ENCODE peak calls at places on chromosomes 3 and 15, in nine cellular contexts. R is A549, J is upper lobe of left lung, Y is neural progenitor cell, T is body of pancreas, L is HFFc6, W is OCI-LY7, A is lung, F is transverse colon. K is an unnamed sample.

GRCh38 chr3:149654188-149654601 is 3.6 kb downstream of the WWTR1 start:
- DNase-seq in R (no peak), J (no peak), Y (no peak), T (no peak), L (peak), W (no peak), A (no peak), F (no peak), K (no peak)

GRCh38 chr3:169041677-169042171 is 621.8 kb downstream of the MECOM start:
- DNase-seq in R (peak), J (no peak), Y (peak), T (no peak), L (peak), W (no peak), A (no peak), F (no peak), K (no peak)

GRCh38 chr3:151228291-151229125 is 25.5 kb upstream of the GPR171 start:
- DNase-seq in R (peak), J (no peak), Y (no peak), T (no peak), L (peak), W (peak), A (no peak), F (no peak), K (no peak)

GRCh38 chr3:143594217-143594616 is 254.1 kb downstream of the SLC9A9 start:
- DNase-seq in R (no peak), J (no peak), Y (no peak), T (peak), L (no peak), W (no peak), A (no peak), F (peak), K (no peak)

GRCh38 chr3:45950686-45951600 is 7.7 kb downstream of the CXCR6 start:
- DNase-seq in R (no peak), J (no peak), Y (no peak), T (no peak), L (no peak), W (no peak), A (no peak), F (no peak), K (no peak)

GRCh38 chr3:359672-360071 is 163.1 kb downstream of the CHL1 start:
- DNase-seq in R (no peak), J (no peak), Y (no peak), T (no peak), L (no peak), W (peak), A (no peak), F (no peak), K (no peak)

GRCh38 chr3:157475921-157476395 is 27.3 kb downstream of the VEPH1 start:
- DNase-seq in R (peak), J (no peak), Y (no peak), T (no peak), L (peak), W (no peak), A (no peak), F (no peak), K (no peak)

GRCh38 chr3:10757021-10757820 is 58.8 kb upstream of the SLC6A11 start:
- DNase-seq in R (peak), J (no peak), Y (no peak), T (no peak), L (peak), W (no peak), A (no peak), F (no peak), K (no peak)

GRCh38 chr3:20310629-20311028 is 124.6 kb upstream of the SGO1 start:
- DNase-seq in R (no peak), J (no peak), Y (peak), T (no peak), L (no peak), W (no peak), A (no peak), F (no peak), K (no peak)

DNA sequence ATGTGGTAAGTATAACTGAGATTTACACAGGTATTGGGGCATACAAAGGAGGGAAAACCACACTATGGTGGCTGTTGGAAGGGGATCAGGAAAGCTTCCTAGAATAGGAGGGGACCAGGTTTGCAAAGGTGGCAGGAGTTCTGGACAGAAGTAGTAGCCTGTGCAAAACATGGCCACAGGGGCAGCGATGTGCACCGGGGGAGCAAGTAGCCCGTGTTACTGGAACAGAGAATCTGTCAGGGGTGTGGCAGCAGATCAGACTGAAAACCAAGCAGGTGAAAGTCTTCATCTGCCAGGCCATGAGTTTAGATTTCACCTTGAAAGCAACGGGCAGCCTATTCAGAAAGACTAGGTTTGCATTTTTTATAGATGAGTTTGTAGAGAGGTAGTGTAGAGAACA is 182.3 kb upstream of the LPP start:
- DNase-seq in R (no peak), J (no peak), Y (no peak), T (no peak), L (no peak), W (peak), A (no peak), F (no peak), K (no peak)
- TF ChIP-seq CTCF in R (no peak), J (no peak), Y (no peak), T (no peak), L (no peak), W (peak), A (no peak), F (no peak), K (no peak)

DNA sequence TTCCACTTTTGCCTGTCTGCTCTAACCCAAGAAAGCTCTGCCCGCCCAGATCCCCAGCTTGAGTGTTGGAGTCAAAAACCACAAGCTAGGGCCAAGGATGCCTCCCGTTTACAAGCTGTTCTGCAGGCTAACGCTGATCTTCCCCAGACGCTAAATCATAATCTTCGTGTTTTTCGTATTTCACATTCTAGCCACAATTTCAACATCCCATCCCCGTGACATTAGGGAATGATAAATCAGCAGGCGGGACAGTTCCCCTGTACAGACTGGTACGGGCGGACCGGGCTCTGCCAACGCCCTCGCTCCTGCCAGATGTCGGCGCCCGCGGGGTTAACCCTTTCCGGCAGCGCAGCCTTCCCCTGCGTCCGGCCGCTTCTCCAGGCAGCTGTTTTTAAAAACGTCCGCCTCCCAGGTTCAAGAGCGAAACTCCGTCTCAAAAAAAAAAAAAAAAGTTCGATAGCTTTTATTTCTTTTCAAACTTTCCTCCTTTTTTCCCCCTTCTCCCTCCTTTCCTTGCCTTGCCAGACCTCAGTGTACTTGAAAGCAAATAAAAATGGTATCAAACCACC is 81.0 kb upstream of the BNC1 start:
- DNase-seq in R (peak), J (peak), Y (peak), T (no peak), L (peak), W (no peak), A (peak), F (peak), K (no peak)
- TF ChIP-seq CTCF in R (no peak), J (no peak), Y (no peak), T (no peak), L (no peak), W (no peak), A (no peak), F (no peak), K (no peak)

GRCh38 chr3:48739955-48740823 is 23.2 kb upstream of the IP6K2 start:
- DNase-seq in R (peak), J (peak), Y (peak), T (peak), L (peak), W (peak), A (peak), F (peak), K (peak)
- TF ChIP-seq CTCF in R (peak), J (peak), Y (peak), T (peak), L (peak), W (peak), A (peak), F (peak), K (peak)

GRCh38 chr3:64422932-64423331 is 197.7 kb upstream of the PRICKLE2 start:
- DNase-seq in R (no peak), J (no peak), Y (no peak), T (no peak), L (no peak), W (no peak), A (no peak), F (no peak), K (no peak)

GRCh38 chr3:64431717-64432116 is 206.5 kb upstream of the PRICKLE2 start:
- DNase-seq in R (no peak), J (no peak), Y (no peak), T (no peak), L (no peak), W (no peak), A (no peak), F (no peak), K (no peak)

GRCh38 chr3:64432870-64433269 is 207.6 kb upstream of the PRICKLE2 start:
- DNase-seq in R (no peak), J (no peak), Y (no peak), T (no peak), L (no peak), W (no peak), A (no peak), F (no peak), K (no peak)

GRCh38 chr3:64426551-64426950 is 201.3 kb upstream of the PRICKLE2 start:
- DNase-seq in R (no peak), J (no peak), Y (no peak), T (no peak), L (no peak), W (no peak), A (no peak), F (no peak), K (no peak)

GRCh38 chr3:64427671-64428070 is 202.4 kb upstream of the PRICKLE2 start:
- DNase-seq in R (no peak), J (no peak), Y (no peak), T (no peak), L (no peak), W (no peak), A (no peak), F (no peak), K (no peak)
- TF ChIP-seq CTCF in R (no peak), J (no peak), Y (no peak), T (no peak), L (no peak), W (no peak), A (no peak), F (no peak), K (no peak)

GRCh38 chr3:136949708-136950107 is 8.1 kb upstream of the IL20RB start:
- DNase-seq in R (no peak), J (no peak), Y (no peak), T (no peak), L (no peak), W (peak), A (no peak), F (no peak), K (no peak)
- TF ChIP-seq CTCF in R (peak), J (no peak), Y (no peak), T (no peak), L (peak), W (peak), A (no peak), F (peak), K (peak)

DNA sequence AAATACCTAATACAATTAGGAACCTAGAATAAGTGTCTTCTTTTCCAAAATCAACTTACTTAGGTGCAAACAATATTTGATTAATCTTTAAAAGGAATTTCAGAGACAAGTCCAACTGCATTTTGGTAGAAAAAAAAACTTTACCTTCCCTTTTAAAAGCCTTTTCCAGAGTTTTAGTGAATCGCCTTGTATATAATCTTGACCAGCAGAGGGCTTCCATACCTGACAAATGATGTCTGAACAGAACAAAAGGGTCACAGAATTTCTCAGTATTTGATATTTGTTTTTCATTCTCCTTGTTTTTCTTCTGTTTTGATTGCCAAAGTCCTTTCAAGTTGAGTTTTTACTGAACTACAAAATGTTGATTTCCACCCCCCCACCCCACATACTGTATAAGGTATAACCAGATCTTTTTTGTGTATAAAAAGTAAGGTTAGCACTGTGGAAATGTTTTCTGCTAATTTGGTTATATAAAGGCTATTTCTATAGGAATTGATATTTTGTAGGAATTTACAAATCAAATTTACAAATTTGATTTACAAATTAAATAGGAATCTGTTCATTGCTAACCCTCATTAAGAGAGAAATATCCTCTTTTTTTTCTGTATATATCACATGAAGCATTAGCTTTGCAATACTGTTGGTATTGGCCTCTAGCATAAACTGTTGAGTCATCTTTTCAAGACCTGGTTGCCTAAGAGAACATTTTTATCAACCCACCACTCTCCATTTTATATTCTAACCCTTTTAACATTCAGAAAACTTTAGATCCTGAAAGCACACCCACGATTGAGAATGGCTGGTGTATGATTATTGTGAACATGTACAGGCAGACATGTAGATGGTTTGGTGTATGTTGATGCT is 464.1 kb upstream of the RARB start:
- DNase-seq in R (peak), J (no peak), Y (peak), T (no peak), L (peak), W (peak), A (no peak), F (no peak), K (no peak)
- TF ChIP-seq CTCF in R (peak), J (peak), Y (peak), T (peak), L (peak), W (peak), A (no peak), F (peak), K (no peak)

GRCh38 chr3:153210660-153211059 is 48.6 kb downstream of the RAP2B start:
- DNase-seq in R (no peak), J (peak), Y (peak), T (no peak), L (no peak), W (no peak), A (no peak), F (no peak), K (no peak)

GRCh38 chr3:153215497-153215896 is 53.5 kb downstream of the RAP2B start:
- DNase-seq in R (no peak), J (no peak), Y (no peak), T (no peak), L (no peak), W (no peak), A (no peak), F (no peak), K (no peak)

GRCh38 chr3:153209596-153209995 is 47.6 kb downstream of the RAP2B start:
- DNase-seq in R (peak), J (peak), Y (peak), T (no peak), L (peak), W (no peak), A (peak), F (no peak), K (no peak)

GRCh38 chr3:153215971-153216370 is 53.9 kb downstream of the RAP2B start:
- DNase-seq in R (no peak), J (no peak), Y (no peak), T (no peak), L (no peak), W (no peak), A (no peak), F (no peak), K (no peak)

GRCh38 chr3:153210116-153210515 is 48.1 kb downstream of the RAP2B start:
- DNase-seq in R (no peak), J (no peak), Y (peak), T (no peak), L (peak), W (no peak), A (no peak), F (no peak), K (no peak)
- TF ChIP-seq CTCF in R (no peak), J (no peak), Y (no peak), T (no peak), L (peak), W (no peak), A (no peak), F (no peak), K (peak)

GRCh38 chr3:33314993-33315392 is 37.8 kb downstream of the FBXL2 start:
- DNase-seq in R (no peak), J (no peak), Y (no peak), T (no peak), L (no peak), W (no peak), A (no peak), F (no peak), K (no peak)

GRCh38 chr3:33315826-33316225 is 38.6 kb downstream of the FBXL2 start:
- DNase-seq in R (peak), J (no peak), Y (no peak), T (no peak), L (peak), W (no peak), A (no peak), F (no peak), K (no peak)

GRCh38 chr3:33313331-33313730 is 36.1 kb downstream of the FBXL2 start:
- DNase-seq in R (peak), J (no peak), Y (no peak), T (no peak), L (peak), W (no peak), A (no peak), F (no peak), K (no peak)

GRCh38 chr3:33317963-33318708 is 40.9 kb downstream of the FBXL2 start:
- DNase-seq in R (peak), J (no peak), Y (no peak), T (no peak), L (no peak), W (no peak), A (no peak), F (no peak), K (no peak)

GRCh38 chr3:33318709-33319380 is 41.6 kb downstream of the FBXL2 start:
- DNase-seq in R (peak), J (no peak), Y (no peak), T (no peak), L (no peak), W (peak), A (no peak), F (no peak), K (no peak)
- TF ChIP-seq CTCF in R (peak), J (no peak), Y (peak), T (no peak), L (peak), W (peak), A (no peak), F (no peak), K (no peak)

GRCh38 chr3:118636841-118637240 is 397.8 kb downstream of the IGSF11 start:
- DNase-seq in R (peak), J (no peak), Y (peak), T (no peak), L (no peak), W (no peak), A (no peak), F (no peak), K (no peak)
- TF ChIP-seq CTCF in R (no peak), J (no peak), Y (peak), T (no peak), L (no peak), W (no peak), A (no peak), F (no peak), K (no peak)

DNA sequence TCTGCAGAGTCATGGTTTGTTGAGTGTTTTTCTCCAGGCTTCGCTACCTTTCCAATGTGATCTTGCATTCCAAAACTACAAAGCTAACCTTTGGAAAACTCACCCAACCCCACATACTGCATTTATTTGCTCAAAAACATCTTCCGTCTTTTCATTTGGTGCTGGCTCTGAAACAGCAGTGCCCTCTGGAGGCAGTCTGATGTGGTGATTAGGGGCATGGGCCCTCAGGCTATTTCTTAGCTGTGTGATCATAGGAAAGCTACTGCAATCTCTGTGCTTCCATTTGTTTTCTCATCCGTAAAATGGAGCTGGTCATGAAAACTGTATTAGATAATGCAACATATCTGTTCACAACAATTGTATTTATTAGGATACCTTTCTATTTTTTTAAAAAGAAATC is 47.0 kb downstream of the MTHFS start:
- DNase-seq in R (peak), J (peak), Y (peak), T (peak), L (peak), W (peak), A (no peak), F (no peak), K (no peak)
- TF ChIP-seq CTCF in R (peak), J (peak), Y (peak), T (peak), L (peak), W (peak), A (no peak), F (no peak), K (peak)

K was measured in natural killer cell.